ENCODE peak calls at places on chromosomes 7 and 10, in nine cellular contexts. H is RWPE1, E is COLO829, A is NCI-H2081, Q is bronchial epithelial cell, P is HT1080, R is astrocyte of the spinal cord, U is cardiac muscle cell, L is ureter. Z is an unnamed sample.

GRCh38 chr10:127117125-127117524 is 79.3 kb downstream of the INSYN2A start:
- DNase-seq in U (peak), R (peak), L (no peak), H (peak), E (peak), A (no peak), P (peak), Q (peak), Z (peak)

GRCh38 chr7:114856625-114857024 is 65.3 kb upstream of the MDFIC start:
- DNase-seq in R (no peak), A (no peak), E (no peak), L (no peak), Q (peak), U (no peak), H (no peak), P (no peak), Z (no peak)

GRCh38 chr7:7177044-7177517 is 5.3 kb upstream of the C1GALT1 start:
- DNase-seq in E (peak), Q (peak), A (no peak), H (peak), P (peak), U (no peak), R (peak), L (no peak), Z (no peak)

GRCh38 chr10:50554381-50554994 is 69.3 kb downstream of the SGMS1 start:
- DNase-seq in P (no peak), A (peak), L (no peak), R (no peak), E (no peak), Q (no peak), H (no peak), U (peak), Z (no peak)

GRCh38 chr7:43726466-43726865 is 2.9 kb downstream of the COA1 start:
- DNase-seq in E (no peak), R (no peak), Q (no peak), A (no peak), U (no peak), H (no peak), P (no peak), L (no peak), Z (no peak)

GRCh38 chr7:27242580-27243339 is at the start of gene EVX1:
- DNase-seq in L (no peak), R (no peak), H (peak), E (no peak), Q (no peak), A (peak), U (no peak), P (no peak), Z (no peak)

GRCh38 chr7:6256709-6257535 is 15.5 kb downstream of the CYTH3 start:
- DNase-seq in Q (no peak), U (no peak), L (no peak), H (no peak), R (peak), A (no peak), E (peak), P (peak), Z (no peak)

GRCh38 chr7:98354511-98355249 is 46.2 kb downstream of the BAIAP2L1 start:
- DNase-seq in L (peak), R (peak), A (no peak), Q (peak), E (peak), H (peak), U (no peak), P (peak), Z (peak)

GRCh38 chr7:128911441-128912031 is 1.0 kb upstream of the KCP start:
- DNase-seq in A (no peak), Q (no peak), P (no peak), H (no peak), R (no peak), L (no peak), E (no peak), U (peak), Z (peak)

GRCh38 chr7:158264881-158265742 is 322.5 kb downstream of the PTPRN2 start:
- DNase-seq in P (no peak), A (no peak), E (no peak), Q (no peak), H (no peak), U (no peak), R (no peak), L (no peak), Z (no peak)

GRCh38 chr7:2681954-2682799 is 5.8 kb upstream of the AMZ1 start:
- DNase-seq in Q (no peak), A (no peak), P (no peak), H (no peak), U (no peak), E (no peak), L (no peak), R (no peak), Z (no peak)

GRCh38 chr10:26697163-26697921 is at the start of gene PDSS1:
- DNase-seq in R (peak), H (peak), L (peak), U (peak), A (peak), P (peak), Q (peak), E (peak), Z (peak)

GRCh38 chr10:68109312-68109711 is at the start of gene MYPN:
- DNase-seq in Q (no peak), L (no peak), E (no peak), A (no peak), H (no peak), R (no peak), P (no peak), U (peak), Z (no peak)

GRCh38 chr10:29957887-29958330 is 101.5 kb downstream of the JCAD start:
- DNase-seq in A (no peak), Q (peak), E (no peak), H (no peak), R (peak), U (no peak), P (no peak), L (no peak), Z (no peak)

GRCh38 chr10:46014683-46015405 is 15.6 kb downstream of the NCOA4 start:
- DNase-seq in R (peak), A (no peak), Q (no peak), U (no peak), L (no peak), H (no peak), E (no peak), P (no peak), Z (no peak)

GRCh38 chr7:138935438-138936079 is 45.6 kb downstream of the KIAA1549 start:
- DNase-seq in H (peak), A (peak), Q (peak), E (peak), P (peak), L (no peak), R (peak), U (peak), Z (no peak)

GRCh38 chr7:35971133-35971995 is 170.5 kb downstream of the SEPTIN7 start:
- DNase-seq in U (no peak), R (no peak), A (no peak), P (no peak), H (no peak), E (no peak), Q (no peak), L (no peak), Z (no peak)

GRCh38 chr10:71272122-71272771 is 46.8 kb upstream of the SLC29A3 start:
- DNase-seq in U (no peak), Q (peak), H (peak), R (peak), E (no peak), A (no peak), P (peak), L (no peak), Z (no peak)

GRCh38 chr10:47360419-47361040 is 12.4 kb downstream of the RBP3 start:
- DNase-seq in U (no peak), Q (no peak), A (no peak), P (peak), E (no peak), R (no peak), L (no peak), H (no peak), Z (peak)

GRCh38 chr10:17214991-17215781 is 12.9 kb upstream of the VIM start:
- DNase-seq in L (no peak), E (no peak), Q (peak), A (no peak), P (peak), R (peak), U (no peak), H (peak), Z (no peak)

GRCh38 chr7:100472854-100473499 is 6.0 kb downstream of the TSC22D4 start:
- DNase-seq in A (no peak), L (no peak), H (no peak), Q (peak), E (peak), R (no peak), P (no peak), U (no peak), Z (no peak)

GRCh38 chr7:1253591-1254207 is 21.0 kb downstream of the UNCX start:
- DNase-seq in P (no peak), L (no peak), H (no peak), A (no peak), U (no peak), E (no peak), Q (no peak), R (no peak), Z (no peak)

GRCh38 chr10:119413738-119414611 is 128.5 kb downstream of the RGS10 start:
- DNase-seq in E (no peak), U (peak), A (no peak), R (peak), H (no peak), Q (no peak), P (no peak), L (no peak), Z (peak)

Z was measured in stomach.